ENCODE peak calls at places on chromosome 21, in seven cellular contexts. V, M, J, X, E, L and W are unnamed samples. For H3K9me2, the result is how much of the 10 kb centered on the place peaks cover.

GRCh38 chr21:18617291-18617690 is 213.7 kb upstream of the TMPRSS15 start:
- DNase-seq in J (no peak), L (no peak), E (no peak), X (no peak), M (no peak), V (no peak), W (no peak)

GRCh38 chr21:41171210-41171609 is 3.2 kb downstream of the BACE2 start:
- DNase-seq in V (no peak), M (no peak), X (peak), J (no peak), L (no peak), E (no peak), W (no peak)

GRCh38 chr21:43740497-43741156 is 21.7 kb downstream of the PDXK start:
- DNase-seq in X (no peak), L (peak), E (peak), J (no peak), M (peak), V (peak), W (no peak)

GRCh38 chr21:29018540-29018939 is 609 bp downstream of the RWDD2B start:
- DNase-seq in X (peak), J (no peak), E (no peak), V (no peak), M (peak), L (peak), W (peak)

GRCh38 chr21:25385912-25386474 is 221.3 kb downstream of the MRPL39 start:
- DNase-seq in E (peak), X (peak), V (peak), M (peak), L (peak), J (peak), W (peak)

GRCh38 chr21:35909456-35910178 is 150.7 kb downstream of the SETD4 start:
- DNase-seq in M (no peak), L (peak), J (no peak), E (no peak), V (peak), X (peak), W (no peak)

GRCh38 chr21:42593815-42594157 is 59.6 kb upstream of the PDE9A start:
- DNase-seq in V (no peak), J (no peak), X (no peak), L (no peak), M (no peak), E (no peak), W (no peak)

GRCh38 chr21:32813265-32813903 is 41.8 kb upstream of the PAXBP1 start:
- DNase-seq in V (peak), M (no peak), E (peak), L (no peak), X (no peak), J (no peak), W (no peak)

GRCh38 chr21:29091032-29091431 is 17.6 kb upstream of the CCT8 start:
- DNase-seq in X (peak), M (no peak), J (no peak), E (no peak), V (no peak), L (peak), W (no peak)

GRCh38 chr21:14523234-14523633 is 22.9 kb downstream of the SAMSN1 start:
- DNase-seq in E (no peak), X (no peak), J (no peak), V (no peak), M (no peak), L (no peak), W (no peak)

GRCh38 chr21:40386301-40386911 is 460.6 kb downstream of the DSCAM start:
- DNase-seq in L (peak), X (peak), J (no peak), V (peak), E (peak), M (peak), W (peak)

GRCh38 chr21:41815652-41816582 is 49.1 kb upstream of the RIPK4 start:
- DNase-seq in L (no peak), V (no peak), M (no peak), J (no peak), E (no peak), X (no peak), W (no peak)

GRCh38 chr21:38323721-38324591 is 67.2 kb downstream of the KCNJ15 start:
- DNase-seq in V (peak), J (no peak), X (peak), E (peak), L (peak), M (no peak), W (no peak)

GRCh38 chr21:15063081-15063820 is 1.5 kb downstream of the NRIP1 start:
- DNase-seq in E (peak), J (no peak), X (peak), V (no peak), M (no peak), L (peak), W (no peak)

GRCh38 chr21:46191686-46192575 is 7.7 kb upstream of the SPATC1L start:
- DNase-seq in E (peak), L (no peak), M (no peak), V (no peak), J (no peak), X (no peak), W (no peak)

GRCh38 chr21:27572681-27573080 is 605.8 kb upstream of the ADAMTS5 start:
- DNase-seq in V (no peak), M (no peak), L (peak), E (no peak), J (no peak), X (peak), W (no peak)

GRCh38 chr21:34801519-34802132 is 132.8 kb downstream of the CLIC6 start:
- DNase-seq in V (peak), M (peak), J (no peak), L (no peak), X (peak), E (peak), W (peak)

GRCh38 chr21:34806423-34806822 is 137.6 kb downstream of the CLIC6 start:
- DNase-seq in E (no peak), L (no peak), M (no peak), V (no peak), X (no peak), J (no peak), W (no peak)

GRCh38 chr21:34805157-34805556 is 136.4 kb downstream of the CLIC6 start:
- DNase-seq in L (no peak), X (no peak), M (no peak), J (no peak), V (no peak), E (no peak), W (no peak)

GRCh38 chr21:34802180-34802899 is 133.5 kb downstream of the CLIC6 start:
- DNase-seq in X (no peak), V (no peak), L (peak), E (no peak), J (no peak), M (no peak), W (no peak)

GRCh38 chr21:34803792-34804440 is 135.1 kb downstream of the CLIC6 start:
- DNase-seq in V (no peak), L (no peak), E (no peak), X (no peak), J (no peak), M (no peak), W (no peak)
- H3K9me2 ChIP-seq in V (under half), L (under half), E (under half), X (under half), J (under half), M (under half), W (under half)

GRCh38 chr21:36989699-36990507 is 16.6 kb upstream of the RIPPLY3 start:
- DNase-seq in L (peak), X (peak), E (peak), J (peak), V (peak), M (peak), W (peak)

GRCh38 chr21:36988536-36988935 is 18.0 kb upstream of the RIPPLY3 start:
- DNase-seq in L (no peak), M (peak), V (no peak), X (no peak), E (no peak), J (no peak), W (no peak)

GRCh38 chr21:36985761-36986594 is 19.5 kb upstream of the HLCS start:
- DNase-seq in E (no peak), J (no peak), M (no peak), V (no peak), L (no peak), X (no peak), W (no peak)

GRCh38 chr21:36990508-36991205 is 15.8 kb upstream of the RIPPLY3 start:
- DNase-seq in J (no peak), X (no peak), E (no peak), M (no peak), L (no peak), V (peak), W (no peak)

DNA sequence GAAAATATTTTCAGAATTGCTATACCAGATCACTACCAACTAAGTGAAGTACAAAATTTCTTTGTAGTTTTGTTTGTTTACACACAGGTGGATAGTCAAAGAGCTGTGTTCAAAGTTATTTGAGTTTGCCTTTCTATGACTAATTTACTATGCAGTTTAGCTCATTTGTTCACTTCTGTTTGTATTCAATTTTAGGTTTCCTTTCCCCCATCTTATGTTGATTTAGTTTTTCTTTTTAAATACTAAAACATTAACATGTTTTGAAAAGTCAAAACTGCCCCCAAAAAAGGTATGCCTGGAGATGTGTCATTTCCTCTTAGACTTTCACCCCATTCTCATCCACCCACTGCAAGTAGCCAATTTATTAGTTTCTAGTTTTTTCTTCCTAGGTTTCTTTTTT is 18.7 kb upstream of the RIPPLY3 start:
- DNase-seq in X (peak), L (no peak), J (no peak), M (no peak), V (no peak), E (no peak), W (no peak)
- H3K9me2 ChIP-seq in X (under half), L (under half), J (under half), M (under half), V (under half), E (under half), W (under half)

DNA sequence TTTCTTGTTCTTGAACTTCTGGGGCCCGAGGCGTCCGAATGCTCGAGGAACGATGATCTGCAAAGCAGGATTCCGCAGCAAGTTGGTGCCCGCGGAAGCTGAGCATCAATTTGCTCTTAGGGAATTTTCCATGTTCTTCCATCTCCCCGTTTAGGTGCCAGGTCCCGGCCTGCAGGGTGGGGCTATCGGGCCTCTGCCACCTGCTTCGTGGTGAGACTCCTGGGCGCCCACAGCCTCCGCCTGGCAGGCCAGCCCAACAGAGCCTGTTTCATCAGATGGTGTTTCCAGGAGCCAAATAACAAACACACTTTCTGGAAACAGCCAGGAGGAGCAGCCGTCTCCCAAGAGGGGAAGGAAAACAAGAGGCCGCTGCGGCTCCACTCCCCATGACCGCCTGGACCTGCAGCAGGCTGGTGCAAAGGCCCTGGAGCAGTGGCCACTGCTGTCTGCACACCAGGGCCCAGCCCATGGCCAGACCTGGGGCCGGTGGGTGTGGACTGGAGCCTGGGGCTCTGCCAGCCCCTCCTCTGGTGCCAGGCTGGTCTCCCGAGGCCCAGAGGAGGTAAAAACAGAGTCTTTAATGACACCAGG is 54.8 kb downstream of the SLX9 start:
- DNase-seq in E (no peak), L (peak), X (no peak), M (no peak), V (no peak), J (no peak), W (no peak)
- H3K9me2 ChIP-seq in E (under half), L (under half), X (under half), M (under half), V (under half), J (under half), W (under half)

DNA sequence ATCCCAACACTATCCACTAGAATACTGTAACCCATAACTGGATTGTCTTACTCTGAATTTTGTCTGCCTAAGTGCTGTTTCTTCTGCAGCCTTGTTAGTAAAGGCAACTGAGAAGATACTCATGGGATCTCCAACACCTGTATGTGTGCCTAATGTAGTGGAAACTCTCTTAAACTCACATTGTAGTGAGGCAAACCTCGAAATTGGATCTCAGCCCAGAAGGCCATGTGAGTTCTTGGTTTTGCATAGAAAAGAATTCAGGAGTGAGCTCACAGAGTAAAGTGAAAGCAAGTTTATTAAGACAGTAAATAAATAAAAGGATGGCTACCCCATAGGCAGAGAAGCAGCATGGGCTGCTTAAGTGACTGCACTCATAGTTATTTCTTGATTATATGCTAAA is 1344.6 kb downstream of the NCAM2 start:
- DNase-seq in J (no peak), E (no peak), L (no peak), X (no peak), M (no peak), V (no peak), W (no peak)
- H3K9me2 ChIP-seq in J (under half), E (under half), L (under half), X (under half), M (under half), V (under half), W (under half)